ENCODE peak calls at places on chromosomes 1 and 21, in eight cellular contexts. Q is AG10803, C is AG09319, R is AG04450, O is nephron progenitor cell, G is endothelial cell, M is transverse colon, D is tibial artery. F is an unnamed sample.

GRCh38 chr1:26996024-26996423 is 2.5 kb downstream of the TRNP1 start:
- DNase-seq in Q (peak), C (no peak), R (no peak), O (no peak), G (no peak), M (no peak), D (no peak), F (no peak)

GRCh38 chr1:228148196-228148861 is 1.4 kb upstream of the GJC2 start:
- DNase-seq in Q (peak), C (no peak), R (no peak), O (no peak), G (no peak), M (no peak), D (peak), F (no peak)

GRCh38 chr1:17355898-17356297 is 16.1 kb upstream of the PADI6 start:
- DNase-seq in Q (no peak), C (no peak), R (no peak), O (no peak), G (no peak), M (no peak), D (no peak), F (no peak)

GRCh38 chr1:192147221-192147620 is 11.0 kb upstream of the RGS18 start:
- DNase-seq in Q (no peak), C (no peak), R (peak), O (no peak), G (no peak), M (no peak), D (no peak), F (no peak)

GRCh38 chr21:17454315-17455027 is 58.4 kb upstream of the CXADR start:
- DNase-seq in Q (peak), C (peak), R (peak), O (peak), G (peak), M (no peak), D (no peak), F (no peak)

GRCh38 chr1:54398963-54399528 is 7.1 kb downstream of the SSBP3 start:
- DNase-seq in Q (no peak), C (no peak), R (no peak), O (no peak), G (no peak), M (no peak), D (no peak), F (no peak)

GRCh38 chr1:244011796-244012195 is 39.3 kb upstream of the ZBTB18 start:
- DNase-seq in Q (no peak), C (no peak), R (no peak), O (no peak), G (no peak), M (no peak), D (no peak), F (no peak)

GRCh38 chr21:33075128-33075527 is 5.2 kb downstream of the OLIG1 start:
- DNase-seq in Q (peak), C (no peak), R (no peak), O (no peak), G (no peak), M (no peak), D (no peak), F (no peak)

GRCh38 chr1:25688390-25689119 is 72.0 kb downstream of the MAN1C1 start:
- DNase-seq in Q (peak), C (no peak), R (no peak), O (no peak), G (no peak), M (peak), D (peak), F (no peak)

GRCh38 chr1:119766374-119766794 is 2.3 kb downstream of the HMGCS2 start:
- DNase-seq in Q (no peak), C (no peak), R (no peak), O (no peak), G (no peak), M (no peak), D (no peak), F (no peak)

GRCh38 chr1:221711156-221711577 is 30.7 kb downstream of the DUSP10 start:
- DNase-seq in Q (no peak), C (no peak), R (no peak), O (no peak), G (no peak), M (no peak), D (no peak), F (no peak)

GRCh38 chr1:40381268-40382109 is 8.0 kb downstream of the SMAP2 start:
- DNase-seq in Q (no peak), C (no peak), R (no peak), O (no peak), G (no peak), M (no peak), D (no peak), F (no peak)

GRCh38 chr1:221444346-221444745 is 297.5 kb downstream of the DUSP10 start:
- DNase-seq in Q (no peak), C (no peak), R (no peak), O (no peak), G (no peak), M (no peak), D (no peak), F (no peak)

GRCh38 chr1:179177182-179177581 is 52.3 kb downstream of the ABL2 start:
- DNase-seq in Q (peak), C (peak), R (no peak), O (no peak), G (no peak), M (no peak), D (no peak), F (no peak)

GRCh38 chr1:40507973-40508372 is 594 bp upstream of the EXO5 start:
- DNase-seq in Q (no peak), C (no peak), R (no peak), O (no peak), G (no peak), M (no peak), D (no peak), F (no peak)

GRCh38 chr1:169514566-169515270 is 29.0 kb upstream of the SLC19A2 start:
- DNase-seq in Q (no peak), C (no peak), R (no peak), O (no peak), G (no peak), M (no peak), D (no peak), F (no peak)

GRCh38 chr1:179808503-179808902 is 65.4 kb downstream of the FAM163A start:
- DNase-seq in Q (no peak), C (no peak), R (no peak), O (no peak), G (no peak), M (no peak), D (no peak), F (no peak)

GRCh38 chr1:186212574-186213224 is 162.4 kb downstream of the TPR start:
- DNase-seq in Q (peak), C (peak), R (peak), O (peak), G (peak), M (peak), D (no peak), F (no peak)

GRCh38 chr21:25558123-25558522 is 49.2 kb downstream of the MRPL39 start:
- DNase-seq in Q (peak), C (peak), R (no peak), O (no peak), G (no peak), M (no peak), D (no peak), F (no peak)

GRCh38 chr1:55893155-55893554 is 678.0 kb upstream of the USP24 start:
- DNase-seq in Q (peak), C (no peak), R (no peak), O (no peak), G (peak), M (no peak), D (no peak), F (no peak)

GRCh38 chr1:19015476-19015875 is 59.0 kb upstream of the IFFO2 start:
- DNase-seq in Q (no peak), C (no peak), R (no peak), O (no peak), G (no peak), M (no peak), D (no peak), F (no peak)

GRCh38 chr1:37945743-37946702 is 830 bp downstream of the INPP5B start:
- DNase-seq in Q (peak), C (peak), R (peak), O (peak), G (peak), M (peak), D (peak), F (no peak)

GRCh38 chr1:20248954-20249612 is 41.6 kb upstream of the VWA5B1 start:
- DNase-seq in Q (no peak), C (no peak), R (no peak), O (no peak), G (no peak), M (no peak), D (no peak), F (no peak)

GRCh38 chr1:65489481-65489880 is 69.0 kb downstream of the LEPR start:
- DNase-seq in Q (peak), C (no peak), R (no peak), O (no peak), G (no peak), M (no peak), D (no peak), F (no peak)

GRCh38 chr21:34942911-34943310 is 106.2 kb downstream of the RUNX1 start:
- DNase-seq in Q (no peak), C (no peak), R (no peak), O (peak), G (no peak), M (no peak), D (no peak), F (no peak)

GRCh38 chr1:51237714-51238403 is 1.8 kb downstream of the RNF11 start:
- DNase-seq in Q (peak), C (no peak), R (no peak), O (peak), G (no peak), M (no peak), D (no peak), F (no peak)

GRCh38 chr1:59433440-59433813 is 136.5 kb downstream of the FGGY start:
- DNase-seq in Q (peak), C (peak), R (no peak), O (no peak), G (no peak), M (no peak), D (peak), F (no peak)

GRCh38 chr1:11434506-11434905 is 44.4 kb upstream of the DISP3 start:
- DNase-seq in Q (no peak), C (no peak), R (no peak), O (no peak), G (no peak), M (no peak), D (no peak), F (no peak)

GRCh38 chr1:97571760-97572159 is 349.1 kb downstream of the DPYD start:
- DNase-seq in Q (peak), C (no peak), R (no peak), O (no peak), G (no peak), M (no peak), D (no peak), F (no peak)

GRCh38 chr1:97581614-97582051 is 339.2 kb downstream of the DPYD start:
- DNase-seq in Q (peak), C (no peak), R (no peak), O (no peak), G (no peak), M (no peak), D (no peak), F (no peak)

GRCh38 chr1:97573560-97573959 is 347.3 kb downstream of the DPYD start:
- DNase-seq in Q (peak), C (no peak), R (no peak), O (no peak), G (no peak), M (no peak), D (no peak), F (no peak)

GRCh38 chr1:97577613-97578012 is 343.2 kb downstream of the DPYD start:
- DNase-seq in Q (no peak), C (no peak), R (no peak), O (no peak), G (no peak), M (no peak), D (no peak), F (no peak)
- TF ChIP-seq CTCF in Q (no peak), C (no peak), R (no peak), O (no peak), G (no peak), M (no peak), D (no peak), F (no peak)

GRCh38 chr1:56908619-56909340 is 54.2 kb downstream of the C8A start:
- DNase-seq in Q (peak), C (no peak), R (no peak), O (no peak), G (no peak), M (no peak), D (no peak), F (no peak)

GRCh38 chr1:56903778-56904177 is 49.2 kb downstream of the C8A start:
- DNase-seq in Q (no peak), C (no peak), R (no peak), O (no peak), G (no peak), M (no peak), D (no peak), F (no peak)

GRCh38 chr1:56901720-56902119 is 47.1 kb downstream of the C8A start:
- DNase-seq in Q (peak), C (no peak), R (no peak), O (no peak), G (no peak), M (no peak), D (no peak), F (no peak)

GRCh38 chr1:56904706-56905105 is 50.1 kb downstream of the C8A start:
- DNase-seq in Q (peak), C (no peak), R (no peak), O (no peak), G (no peak), M (no peak), D (no peak), F (no peak)

DNA sequence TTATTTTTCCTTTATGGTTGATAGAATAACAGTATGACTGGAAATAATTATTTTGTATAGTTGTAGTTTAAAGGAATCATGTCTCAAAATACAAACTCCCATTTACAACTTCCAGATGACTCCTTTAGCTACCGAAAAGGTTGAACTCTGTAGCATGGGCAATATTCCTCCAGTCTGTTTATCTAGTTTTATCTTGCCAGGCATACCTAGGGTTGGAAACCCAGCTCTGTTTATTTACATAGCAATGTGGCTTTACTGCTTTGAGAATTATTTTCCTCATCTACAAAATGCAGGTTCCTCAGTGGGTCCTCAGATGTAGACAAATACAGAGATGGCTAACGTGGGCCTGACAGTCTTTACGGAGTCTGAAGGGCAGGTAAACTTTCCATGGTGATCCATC is 51.1 kb downstream of the C8A start:
- DNase-seq in Q (no peak), C (no peak), R (no peak), O (no peak), G (no peak), M (no peak), D (no peak), F (no peak)
- TF ChIP-seq CTCF in Q (no peak), C (no peak), R (no peak), O (no peak), G (no peak), M (no peak), D (no peak), F (no peak)

GRCh38 chr1:47533176-47534039 is 95.6 kb downstream of the FOXD2 start:
- DNase-seq in Q (peak), C (peak), R (peak), O (peak), G (peak), M (peak), D (peak), F (no peak)
- TF ChIP-seq CTCF in Q (no peak), C (no peak), R (no peak), O (no peak), G (no peak), M (no peak), D (no peak), F (no peak)

DNA sequence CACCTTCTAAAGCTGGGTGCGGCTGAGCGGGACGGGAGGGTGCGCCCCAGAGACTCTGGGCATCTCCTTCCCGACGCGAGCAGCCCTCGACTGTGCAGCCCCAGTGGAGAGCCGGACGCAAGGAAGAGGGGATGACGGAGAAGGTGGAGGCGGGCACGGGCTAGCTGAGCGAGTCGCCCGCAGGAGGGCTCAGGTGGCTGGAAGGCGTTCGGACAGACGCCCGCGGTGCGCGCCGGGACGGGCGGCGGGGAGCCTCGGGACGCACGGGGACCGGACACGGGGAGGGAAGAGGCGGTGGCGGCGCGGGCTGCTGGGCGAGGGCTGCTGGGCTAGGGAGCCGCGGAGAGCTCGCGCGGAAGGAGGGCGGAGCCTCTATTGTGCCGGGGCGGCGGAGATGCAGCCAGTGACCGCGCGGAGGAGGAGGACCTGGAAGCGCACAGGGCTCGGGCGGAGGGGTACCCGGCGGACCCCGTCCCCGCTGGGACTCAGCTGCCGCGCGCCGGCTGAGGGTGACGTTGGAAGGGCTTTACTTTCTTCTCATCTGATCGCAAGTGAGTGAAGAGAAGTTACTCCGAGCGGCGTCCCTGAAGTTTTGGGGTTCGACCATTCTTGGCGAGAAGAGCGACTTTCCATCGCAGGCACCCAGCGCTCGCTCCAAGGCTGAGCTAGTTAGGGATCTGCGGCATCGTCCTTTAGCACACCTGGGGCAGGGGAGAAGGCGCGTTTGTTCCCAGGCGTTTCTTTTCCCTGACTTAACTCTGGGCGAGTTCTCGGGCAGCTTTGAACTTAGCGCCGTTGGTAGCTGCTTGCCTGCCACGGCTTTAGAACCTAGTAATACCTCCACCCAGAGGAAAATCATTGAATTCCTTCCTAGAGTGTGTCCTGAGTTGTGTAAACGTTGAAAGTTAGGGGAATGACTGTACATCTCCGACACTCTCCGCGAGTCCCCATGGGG is at the start of gene OLFML2B:
- DNase-seq in Q (peak), C (no peak), R (peak), O (peak), G (peak), M (peak), D (peak), F (no peak)
- TF ChIP-seq CTCF in Q (peak), C (peak), R (peak), O (no peak), G (no peak), M (no peak), D (peak), F (no peak)

DNA sequence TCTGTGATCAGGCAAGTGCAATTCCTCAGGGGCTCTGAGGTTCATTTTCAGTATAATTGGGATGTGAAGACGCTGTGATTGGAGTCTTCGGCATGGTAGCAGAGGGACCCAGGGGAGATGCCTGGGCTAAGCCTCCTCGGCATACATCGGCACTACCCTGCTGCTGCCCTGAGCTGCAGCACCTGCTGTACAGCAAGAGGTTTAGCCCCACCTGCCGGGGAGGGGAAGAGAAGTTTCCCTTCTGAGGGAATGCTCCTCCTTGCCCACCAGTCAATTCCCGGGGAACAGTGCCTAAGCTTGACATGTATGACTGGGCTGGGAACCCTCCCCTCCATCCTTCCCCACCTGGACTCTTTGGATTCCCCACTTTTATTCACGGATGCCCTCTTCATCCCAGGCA is 24.9 kb downstream of the CNIH3 start:
- DNase-seq in Q (no peak), C (no peak), R (no peak), O (no peak), G (no peak), M (peak), D (no peak), F (no peak)
- TF ChIP-seq CTCF in Q (no peak), C (no peak), R (no peak), O (no peak), G (no peak), M (peak), D (no peak), F (no peak)

DNA sequence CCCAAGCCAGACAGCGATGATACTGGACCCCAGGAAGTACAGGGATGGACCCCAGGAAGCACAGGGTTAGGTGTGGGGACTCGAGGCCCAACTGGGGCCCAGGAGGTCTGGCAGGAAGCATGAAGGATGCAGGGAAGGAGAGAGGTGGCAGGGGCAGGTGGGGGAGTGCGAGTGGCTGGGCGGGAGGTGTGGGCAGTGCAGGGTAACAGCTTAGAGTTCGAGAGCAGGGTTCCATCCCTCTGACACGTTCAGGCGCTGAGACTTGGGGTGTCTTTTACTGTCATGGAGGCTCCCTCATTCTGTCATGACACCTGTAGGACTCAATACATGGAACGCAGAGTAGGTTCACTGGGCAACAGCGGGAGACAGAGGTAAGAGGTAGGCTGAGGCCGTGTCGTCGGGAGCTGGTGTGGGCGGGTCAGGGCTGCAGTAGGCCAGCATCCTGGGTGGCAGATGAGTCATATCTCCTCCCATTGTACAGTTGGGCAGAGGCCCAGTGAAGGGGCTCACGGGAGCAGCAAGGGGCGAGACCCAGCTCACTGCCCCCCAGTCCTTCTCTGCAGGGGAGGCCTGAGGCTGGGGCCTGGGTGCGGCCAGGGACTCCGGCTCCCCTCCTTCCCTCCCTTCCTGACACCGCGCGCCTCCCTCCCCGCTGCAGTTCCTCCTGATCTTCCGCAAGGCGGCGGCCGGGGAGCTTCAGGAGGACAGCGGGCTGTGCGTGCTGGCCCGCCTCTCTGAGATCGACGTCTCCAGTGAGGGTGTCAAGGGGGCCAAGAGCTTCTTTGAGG is 11.6 kb upstream of the CTRC start:
- DNase-seq in Q (no peak), C (no peak), R (no peak), O (no peak), G (no peak), M (peak), D (no peak), F (no peak)
- TF ChIP-seq CTCF in Q (no peak), C (no peak), R (peak), O (no peak), G (no peak), M (peak), D (no peak), F (no peak)

GRCh38 chr1:182054698-182055326 is 6.7 kb downstream of the ZNF648 start:
- DNase-seq in Q (peak), C (no peak), R (no peak), O (peak), G (peak), M (peak), D (peak), F (no peak)
- TF ChIP-seq CTCF in Q (peak), C (peak), R (peak), O (peak), G (no peak), M (peak), D (peak), F (no peak)